ENCODE peak calls at places on chromosomes 11 and 22, in five cellular contexts. One of them, this sample, is unnamed.

GRCh38 chr11:82703796-82704195 is 29.9 kb downstream of the FAM181B start:
- DNase-seq in astrocyte of the spinal cord: no peak
- DNase-seq in uterus: no peak
- DNase-seq in Calu3: no peak
- DNase-seq in nephron progenitor cell: no peak
- DNase-seq in this sample: no peak

GRCh38 chr11:36890280-36890679 is 292.2 kb upstream of the RAG2 start:
- DNase-seq in astrocyte of the spinal cord: no peak
- DNase-seq in uterus: no peak
- DNase-seq in Calu3: no peak
- DNase-seq in nephron progenitor cell: no peak
- DNase-seq in this sample: no peak

GRCh38 chr11:134034496-134035381 is 34.1 kb upstream of the JAM3 start:
- DNase-seq in astrocyte of the spinal cord: no peak
- DNase-seq in uterus: no peak
- DNase-seq in Calu3: no peak
- DNase-seq in nephron progenitor cell: no peak
- DNase-seq in this sample: no peak

GRCh38 chr11:19644316-19644715 is 68.3 kb upstream of the NAV2 start:
- DNase-seq in astrocyte of the spinal cord: peak; percentile 82
- DNase-seq in uterus: no peak
- DNase-seq in Calu3: no peak
- DNase-seq in nephron progenitor cell: no peak
- DNase-seq in this sample: no peak

GRCh38 chr11:65134952-65135632 is 773 bp upstream of the SYVN1 start:
- DNase-seq in astrocyte of the spinal cord: peak; percentile 98
- DNase-seq in uterus: peak; percentile 91
- DNase-seq in Calu3: peak; percentile 92
- DNase-seq in nephron progenitor cell: peak; percentile 82
- DNase-seq in this sample: peak; percentile 94

GRCh38 chr22:37880668-37881440 is 25.2 kb upstream of the MICALL1 start:
- DNase-seq in astrocyte of the spinal cord: peak; percentile 69
- DNase-seq in uterus: no peak
- DNase-seq in Calu3: no peak
- DNase-seq in nephron progenitor cell: no peak
- DNase-seq in this sample: no peak

GRCh38 chr11:71582309-71582895 is at the start of gene KRTAP5-11:
- DNase-seq in astrocyte of the spinal cord: no peak
- DNase-seq in uterus: no peak
- DNase-seq in Calu3: no peak
- DNase-seq in nephron progenitor cell: no peak
- DNase-seq in this sample: no peak

GRCh38 chr11:12807621-12808020 is 133.4 kb downstream of the TEAD1 start:
- DNase-seq in astrocyte of the spinal cord: no peak
- DNase-seq in uterus: no peak
- DNase-seq in Calu3: no peak
- DNase-seq in nephron progenitor cell: no peak
- DNase-seq in this sample: no peak

GRCh38 chr11:2572491-2573239 is 127.1 kb downstream of the KCNQ1OT1 start:
- DNase-seq in astrocyte of the spinal cord: no peak
- DNase-seq in uterus: no peak
- DNase-seq in Calu3: no peak
- DNase-seq in nephron progenitor cell: no peak
- DNase-seq in this sample: no peak

GRCh38 chr11:7655253-7656217 is 17.8 kb downstream of the CYB5R2 start:
- DNase-seq in astrocyte of the spinal cord: no peak
- DNase-seq in uterus: no peak
- DNase-seq in Calu3: no peak
- DNase-seq in nephron progenitor cell: no peak
- DNase-seq in this sample: no peak

GRCh38 chr11:28878025-28878424 is 769.8 kb downstream of the METTL15 start:
- DNase-seq in astrocyte of the spinal cord: peak; percentile 9
- DNase-seq in uterus: no peak
- DNase-seq in Calu3: no peak
- DNase-seq in nephron progenitor cell: no peak
- DNase-seq in this sample: no peak

GRCh38 chr11:69868871-69869270 is 49.7 kb upstream of the FGF3 start:
- DNase-seq in astrocyte of the spinal cord: no peak
- DNase-seq in uterus: no peak
- DNase-seq in Calu3: no peak
- DNase-seq in nephron progenitor cell: no peak
- DNase-seq in this sample: no peak

GRCh38 chr11:128694618-128695481 is 978 bp downstream of the FLI1 start:
- DNase-seq in astrocyte of the spinal cord: peak; percentile 35
- DNase-seq in uterus: no peak
- DNase-seq in Calu3: no peak
- DNase-seq in nephron progenitor cell: peak; percentile 52
- DNase-seq in this sample: no peak

GRCh38 chr11:16160146-16160545 is 196.2 kb downstream of the SOX6 start:
- DNase-seq in astrocyte of the spinal cord: no peak
- DNase-seq in uterus: no peak
- DNase-seq in Calu3: no peak
- DNase-seq in nephron progenitor cell: peak; percentile 6
- DNase-seq in this sample: no peak

GRCh38 chr11:125944350-125945010 is 1.4 kb upstream of the VSIG10L2 start:
- DNase-seq in astrocyte of the spinal cord: no peak
- DNase-seq in uterus: peak; percentile 5
- DNase-seq in Calu3: no peak
- DNase-seq in nephron progenitor cell: no peak
- DNase-seq in this sample: no peak

GRCh38 chr11:22674470-22675426 is 8.3 kb downstream of the GAS2 start:
- DNase-seq in astrocyte of the spinal cord: no peak
- DNase-seq in uterus: no peak
- DNase-seq in Calu3: peak; percentile 54
- DNase-seq in nephron progenitor cell: no peak
- DNase-seq in this sample: no peak

GRCh38 chr11:44600739-44601416 is 35.4 kb downstream of the CD82 start:
- DNase-seq in astrocyte of the spinal cord: no peak
- DNase-seq in uterus: no peak
- DNase-seq in Calu3: no peak
- DNase-seq in nephron progenitor cell: peak; percentile 41
- DNase-seq in this sample: no peak

GRCh38 chr11:45083544-45084087 is 62.8 kb upstream of the PRDM11 start:
- DNase-seq in astrocyte of the spinal cord: no peak
- DNase-seq in uterus: no peak
- DNase-seq in Calu3: peak; percentile 45
- DNase-seq in nephron progenitor cell: no peak
- DNase-seq in this sample: no peak

GRCh38 chr11:79371152-79371551 is 69.7 kb downstream of the TENM4 start:
- DNase-seq in astrocyte of the spinal cord: no peak
- DNase-seq in uterus: no peak
- DNase-seq in Calu3: no peak
- DNase-seq in nephron progenitor cell: no peak
- DNase-seq in this sample: no peak

GRCh38 chr11:128582496-128583366 is 4.6 kb downstream of the ETS1 start:
- DNase-seq in astrocyte of the spinal cord: peak; percentile 95
- DNase-seq in uterus: peak; percentile 38
- DNase-seq in Calu3: no peak
- DNase-seq in nephron progenitor cell: peak; percentile 44
- DNase-seq in this sample: no peak

GRCh38 chr11:11724994-11725393 is 103.2 kb upstream of the GALNT18 start:
- DNase-seq in astrocyte of the spinal cord: no peak
- DNase-seq in uterus: no peak
- DNase-seq in Calu3: no peak
- DNase-seq in nephron progenitor cell: no peak
- DNase-seq in this sample: no peak

GRCh38 chr11:7520011-7520942 is 6.5 kb downstream of the PPFIBP2 start:
- DNase-seq in astrocyte of the spinal cord: no peak
- DNase-seq in uterus: no peak
- DNase-seq in Calu3: no peak
- DNase-seq in nephron progenitor cell: no peak
- DNase-seq in this sample: peak; percentile 72

GRCh38 chr22:46861968-46862367 is 99.5 kb downstream of the TBC1D22A start:
- DNase-seq in astrocyte of the spinal cord: no peak
- DNase-seq in uterus: no peak
- DNase-seq in Calu3: no peak
- DNase-seq in nephron progenitor cell: no peak
- DNase-seq in this sample: no peak

GRCh38 chr11:129881570-129882170 is 13.7 kb downstream of the NFRKB start:
- DNase-seq in astrocyte of the spinal cord: peak; percentile 10
- DNase-seq in uterus: no peak
- DNase-seq in Calu3: peak; percentile 58
- DNase-seq in nephron progenitor cell: peak; percentile 55
- DNase-seq in this sample: no peak

GRCh38 chr11:116108161-116108560 is 603.9 kb upstream of the CADM1 start:
- DNase-seq in astrocyte of the spinal cord: no peak
- DNase-seq in uterus: no peak
- DNase-seq in Calu3: no peak
- DNase-seq in nephron progenitor cell: no peak
- DNase-seq in this sample: no peak

GRCh38 chr11:726278-726915 is 20.4 kb downstream of the EPS8L2 start:
- DNase-seq in astrocyte of the spinal cord: peak; percentile 39
- DNase-seq in uterus: peak; percentile 55
- DNase-seq in Calu3: no peak
- DNase-seq in nephron progenitor cell: peak; percentile 65
- DNase-seq in this sample: no peak

GRCh38 chr11:92834296-92835020 is 135.0 kb upstream of the MTNR1B start:
- DNase-seq in astrocyte of the spinal cord: no peak
- DNase-seq in uterus: no peak
- DNase-seq in Calu3: no peak
- DNase-seq in nephron progenitor cell: no peak
- DNase-seq in this sample: no peak

GRCh38 chr22:20153945-20154344 is 3.1 kb upstream of the CCDC188 start:
- DNase-seq in astrocyte of the spinal cord: no peak
- DNase-seq in uterus: no peak
- DNase-seq in Calu3: no peak
- DNase-seq in nephron progenitor cell: no peak
- DNase-seq in this sample: no peak
- TF ChIP-seq CTCF in astrocyte of the spinal cord: peak; percentile 9
- TF ChIP-seq CTCF in uterus: no peak
- TF ChIP-seq CTCF in Calu3: no peak
- TF ChIP-seq CTCF in nephron progenitor cell: no peak
- TF ChIP-seq CTCF in this sample: no peak

GRCh38 chr22:22744412-22745224 is 100.2 kb downstream of the GGTLC2 start:
- DNase-seq in astrocyte of the spinal cord: no peak
- DNase-seq in uterus: no peak
- DNase-seq in Calu3: no peak
- DNase-seq in nephron progenitor cell: no peak
- DNase-seq in this sample: no peak

GRCh38 chr22:22743128-22743760 is 98.8 kb downstream of the GGTLC2 start:
- DNase-seq in astrocyte of the spinal cord: no peak
- DNase-seq in uterus: no peak
- DNase-seq in Calu3: no peak
- DNase-seq in nephron progenitor cell: no peak
- DNase-seq in this sample: no peak

GRCh38 chr22:22746963-22747933 is 102.8 kb downstream of the GGTLC2 start:
- DNase-seq in astrocyte of the spinal cord: no peak
- DNase-seq in uterus: no peak
- DNase-seq in Calu3: no peak
- DNase-seq in nephron progenitor cell: no peak
- DNase-seq in this sample: peak; percentile 34

GRCh38 chr22:22746061-22746962 is 101.9 kb downstream of the GGTLC2 start:
- DNase-seq in astrocyte of the spinal cord: no peak
- DNase-seq in uterus: no peak
- DNase-seq in Calu3: no peak
- DNase-seq in nephron progenitor cell: no peak
- DNase-seq in this sample: no peak

GRCh38 chr22:22745225-22746060 is 101.0 kb downstream of the GGTLC2 start:
- DNase-seq in astrocyte of the spinal cord: no peak
- DNase-seq in uterus: no peak
- DNase-seq in Calu3: peak; percentile 68
- DNase-seq in nephron progenitor cell: peak; percentile 52
- DNase-seq in this sample: no peak
- TF ChIP-seq CTCF in astrocyte of the spinal cord: peak; percentile 74
- TF ChIP-seq CTCF in uterus: no peak
- TF ChIP-seq CTCF in Calu3: peak; percentile 75
- TF ChIP-seq CTCF in nephron progenitor cell: peak; percentile 65
- TF ChIP-seq CTCF in this sample: peak; percentile 94

GRCh38 chr11:66313321-66314185 is 3.3 kb downstream of the CD248 start:
- DNase-seq in astrocyte of the spinal cord: no peak
- DNase-seq in uterus: peak; percentile 74
- DNase-seq in Calu3: no peak
- DNase-seq in nephron progenitor cell: peak; percentile 79
- DNase-seq in this sample: no peak
- TF ChIP-seq CTCF in astrocyte of the spinal cord: peak; percentile 42
- TF ChIP-seq CTCF in uterus: no peak
- TF ChIP-seq CTCF in Calu3: no peak
- TF ChIP-seq CTCF in nephron progenitor cell: peak; percentile 25
- TF ChIP-seq CTCF in this sample: no peak

GRCh38 chr22:33303109-33303508 is 244.9 kb upstream of the SYN3 start:
- DNase-seq in astrocyte of the spinal cord: no peak
- DNase-seq in uterus: no peak
- DNase-seq in Calu3: no peak
- DNase-seq in nephron progenitor cell: no peak
- DNase-seq in this sample: no peak

GRCh38 chr22:33299245-33299956 is 241.2 kb upstream of the SYN3 start:
- DNase-seq in astrocyte of the spinal cord: no peak
- DNase-seq in uterus: no peak
- DNase-seq in Calu3: no peak
- DNase-seq in nephron progenitor cell: peak; percentile 36
- DNase-seq in this sample: peak; percentile 86

GRCh38 chr22:33302549-33302948 is 244.4 kb upstream of the SYN3 start:
- DNase-seq in astrocyte of the spinal cord: no peak
- DNase-seq in uterus: no peak
- DNase-seq in Calu3: no peak
- DNase-seq in nephron progenitor cell: no peak
- DNase-seq in this sample: no peak

GRCh38 chr22:33300165-33300564 is 242.0 kb upstream of the SYN3 start:
- DNase-seq in astrocyte of the spinal cord: no peak
- DNase-seq in uterus: no peak
- DNase-seq in Calu3: no peak
- DNase-seq in nephron progenitor cell: no peak
- DNase-seq in this sample: no peak

GRCh38 chr22:33302049-33302545 is 243.9 kb upstream of the SYN3 start:
- DNase-seq in astrocyte of the spinal cord: peak; percentile 47
- DNase-seq in uterus: peak; percentile 80
- DNase-seq in Calu3: peak; percentile 92
- DNase-seq in nephron progenitor cell: peak; percentile 90
- DNase-seq in this sample: peak; percentile 31
- TF ChIP-seq CTCF in astrocyte of the spinal cord: peak; percentile 95
- TF ChIP-seq CTCF in uterus: peak; percentile 87
- TF ChIP-seq CTCF in Calu3: peak; percentile 97
- TF ChIP-seq CTCF in nephron progenitor cell: peak; percentile 97
- TF ChIP-seq CTCF in this sample: peak; percentile 99

DNA sequence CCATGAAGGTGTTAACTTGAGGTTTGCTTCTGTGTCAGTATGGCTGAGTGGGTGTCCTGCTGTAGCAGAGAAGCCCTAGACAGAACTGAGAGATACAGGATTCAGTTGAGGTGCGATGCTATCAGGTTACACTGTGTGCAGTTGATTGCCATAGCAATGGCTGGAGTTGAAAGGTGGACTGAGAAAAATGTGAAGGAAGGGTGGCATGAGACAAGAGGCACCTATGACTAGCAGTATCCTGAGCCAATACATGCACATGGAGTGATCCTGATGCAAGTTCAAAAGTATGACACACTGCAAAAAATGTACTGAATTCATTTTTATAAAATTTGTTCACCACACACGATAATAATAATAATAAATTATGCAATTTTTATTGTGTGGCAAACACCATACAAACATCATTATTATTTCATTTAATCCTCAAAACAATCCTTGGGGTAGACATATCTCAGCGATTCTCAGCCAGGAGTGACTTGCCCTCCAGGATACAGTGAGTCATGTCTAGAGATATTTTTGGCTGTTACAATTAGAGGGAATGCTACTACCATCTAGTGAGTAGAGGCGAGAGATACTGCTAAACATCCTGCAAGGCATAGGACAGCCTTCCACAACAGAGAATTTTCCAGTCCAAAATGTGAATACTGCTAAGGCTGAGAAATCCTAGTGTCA is 3.9 kb upstream of the PIWIL4 start:
- DNase-seq in astrocyte of the spinal cord: peak; percentile 69
- DNase-seq in uterus: no peak
- DNase-seq in Calu3: no peak
- DNase-seq in nephron progenitor cell: no peak
- DNase-seq in this sample: no peak
- TF ChIP-seq CTCF in astrocyte of the spinal cord: peak; percentile 41
- TF ChIP-seq CTCF in uterus: peak; percentile 30
- TF ChIP-seq CTCF in Calu3: no peak
- TF ChIP-seq CTCF in nephron progenitor cell: no peak
- TF ChIP-seq CTCF in this sample: no peak